ENCODE peak calls at places on chromosome 20, in five cellular contexts. Q, W, K, J and P are unnamed samples.

GRCh38 chr20:1894951-1895673 is at the start of gene SIRPA:
- DNase-seq in Q (peak), J (peak), W (peak), K (peak), P (peak)

GRCh38 chr20:23200914-23201313 is 114.8 kb upstream of the CD93 start:
- DNase-seq in W (no peak), J (no peak), K (peak), Q (peak), P (peak)

GRCh38 chr20:2914160-2914559 is 40.9 kb downstream of the PTPRA start:
- DNase-seq in W (peak), K (peak), J (no peak), Q (peak), P (no peak)

GRCh38 chr20:24632581-24632980 is 163.2 kb downstream of the SYNDIG1 start:
- DNase-seq in J (no peak), Q (no peak), K (no peak), W (no peak), P (no peak)

GRCh38 chr20:13229538-13229937 is 8.5 kb downstream of the ISM1 start:
- DNase-seq in W (no peak), K (no peak), Q (no peak), J (no peak), P (no peak)

GRCh38 chr20:2624190-2624589 is 28.2 kb upstream of the NOP56 start:
- DNase-seq in J (no peak), W (no peak), Q (no peak), K (no peak), P (no peak)

GRCh38 chr20:33250666-33251065 is 14.9 kb downstream of the BPIFA1 start:
- DNase-seq in J (no peak), W (no peak), Q (no peak), K (no peak), P (no peak)

GRCh38 chr20:50543326-50543725 is 33.1 kb downstream of the PTPN1 start:
- DNase-seq in K (peak), Q (no peak), J (no peak), W (no peak), P (no peak)

GRCh38 chr20:49653925-49654324 is 59.8 kb downstream of the B4GALT5 start:
- DNase-seq in K (no peak), J (no peak), Q (no peak), W (no peak), P (no peak)

GRCh38 chr20:38127011-38127621 is 38.0 kb downstream of the TGM2 start:
- DNase-seq in W (peak), J (no peak), Q (peak), K (peak), P (no peak)

GRCh38 chr20:43833511-43834395 is 80.9 kb upstream of the TOX2 start:
- DNase-seq in J (no peak), W (no peak), Q (no peak), K (no peak), P (no peak)

GRCh38 chr20:50561379-50562078 is 51.3 kb downstream of the PTPN1 start:
- DNase-seq in K (peak), Q (peak), J (no peak), W (peak), P (no peak)

GRCh38 chr20:7971536-7972285 is 31.5 kb upstream of the HAO1 start:
- DNase-seq in K (no peak), Q (no peak), W (no peak), J (no peak), P (no peak)

GRCh38 chr20:59571151-59571550 is 33.2 kb upstream of the PHACTR3 start:
- DNase-seq in W (no peak), J (no peak), K (peak), Q (no peak), P (no peak)

GRCh38 chr20:24957326-24957996 is 8.4 kb downstream of the CST7 start:
- DNase-seq in J (no peak), W (no peak), K (no peak), Q (no peak), P (peak)

GRCh38 chr20:60136640-60137411 is 178.6 kb downstream of the CDH26 start:
- DNase-seq in K (no peak), J (no peak), Q (no peak), W (no peak), P (no peak)

GRCh38 chr20:51458751-51459439 is 83.6 kb downstream of the NFATC2 start:
- DNase-seq in K (no peak), Q (no peak), J (no peak), W (no peak), P (no peak)

GRCh38 chr20:35641743-35642142 is 23.0 kb downstream of the CPNE1 start:
- DNase-seq in Q (no peak), J (no peak), W (no peak), K (no peak), P (no peak)

GRCh38 chr20:10671221-10671849 is 2.5 kb downstream of the JAG1 start:
- DNase-seq in K (peak), W (peak), Q (peak), J (no peak), P (no peak)

GRCh38 chr20:4038047-4038459 is 22.7 kb upstream of the RNF24 start:
- DNase-seq in J (no peak), W (no peak), Q (peak), K (peak), P (peak)

GRCh38 chr20:35443003-35443402 is 5.0 kb upstream of the GDF5 start:
- DNase-seq in K (peak), W (no peak), J (no peak), Q (no peak), P (no peak)

GRCh38 chr20:38109657-38110524 is 55.2 kb downstream of the TGM2 start:
- DNase-seq in J (no peak), Q (peak), K (peak), W (peak), P (no peak)

GRCh38 chr20:49508435-49509199 is 26.1 kb upstream of the KCNB1 start:
- DNase-seq in J (peak), W (peak), K (peak), Q (peak), P (peak)

GRCh38 chr20:41428285-41428684 is 61.7 kb upstream of the EMILIN3 start:
- DNase-seq in J (no peak), K (no peak), Q (peak), W (no peak), P (peak)

GRCh38 chr20:59735917-59736316 is 131.6 kb downstream of the PHACTR3 start:
- DNase-seq in W (no peak), J (no peak), Q (no peak), K (no peak), P (no peak)

GRCh38 chr20:10286356-10286755 is 67.7 kb downstream of the SNAP25 start:
- DNase-seq in K (no peak), J (no peak), Q (no peak), W (no peak), P (no peak)

GRCh38 chr20:10965936-10966470 is 292.2 kb upstream of the JAG1 start:
- DNase-seq in J (no peak), W (no peak), K (no peak), Q (no peak), P (no peak)

GRCh38 chr20:22584922-22585785 is 782 bp upstream of the FOXA2 start:
- DNase-seq in K (no peak), Q (no peak), J (no peak), W (no peak), P (no peak)

GRCh38 chr20:37382539-37383120 is 36.7 kb downstream of the SRC start:
- DNase-seq in J (no peak), Q (no peak), W (no peak), K (peak), P (no peak)

GRCh38 chr20:64219202-64219601 is 36.3 kb upstream of the PCMTD2 start:
- DNase-seq in J (no peak), Q (no peak), W (no peak), K (no peak), P (no peak)

GRCh38 chr20:3238616-3239025 is 369 bp downstream of the SLC4A11 start:
- DNase-seq in K (peak), Q (peak), W (no peak), J (peak), P (no peak)

GRCh38 chr20:64161595-64162238 is 2.5 kb upstream of the MYT1 start:
- DNase-seq in K (peak), W (peak), J (peak), Q (peak), P (peak)

GRCh38 chr20:22607695-22608094 is 23.3 kb upstream of the FOXA2 start:
- DNase-seq in K (no peak), W (no peak), Q (no peak), J (no peak), P (no peak)

GRCh38 chr20:38298768-38299288 is 5.1 kb upstream of the BPI start:
- DNase-seq in W (peak), J (no peak), K (peak), Q (peak), P (no peak)

GRCh38 chr20:48538856-48539255 is 288.9 kb downstream of the PREX1 start:
- DNase-seq in J (no peak), K (peak), W (no peak), Q (peak), P (no peak)

GRCh38 chr20:2873747-2874041 is 413 bp downstream of the PTPRA start:
- DNase-seq in W (peak), J (peak), Q (no peak), K (no peak), P (peak)

GRCh38 chr20:25008388-25009217 is 16.1 kb upstream of the APMAP start:
- DNase-seq in Q (no peak), W (no peak), K (no peak), J (no peak), P (no peak)

GRCh38 chr20:48406462-48407235 is 421.1 kb downstream of the PREX1 start:
- DNase-seq in W (no peak), Q (peak), K (no peak), J (no peak), P (no peak)

GRCh38 chr20:830011-830521 is 3.4 kb upstream of the FAM110A start:
- DNase-seq in Q (no peak), J (no peak), K (no peak), W (no peak), P (no peak)
- H2AFZ ChIP-seq in Q (no peak), J (no peak), K (no peak), W (no peak), P (no peak)

GRCh38 chr20:32179934-32180333 is 27.6 kb downstream of the PLAGL2 start:
- DNase-seq in J (no peak), W (no peak), Q (no peak), K (no peak), P (no peak)

GRCh38 chr20:32184953-32185603 is 22.5 kb downstream of the PLAGL2 start:
- DNase-seq in W (no peak), J (no peak), Q (no peak), K (peak), P (no peak)

GRCh38 chr20:32181606-32182005 is 25.9 kb downstream of the PLAGL2 start:
- DNase-seq in W (no peak), J (no peak), K (peak), Q (no peak), P (no peak)

GRCh38 chr20:32183947-32184635 is 23.5 kb downstream of the PLAGL2 start:
- DNase-seq in W (no peak), J (no peak), Q (no peak), K (peak), P (no peak)

GRCh38 chr20:32179515-32179914 is 28.0 kb downstream of the PLAGL2 start:
- DNase-seq in Q (no peak), W (no peak), K (peak), J (no peak), P (no peak)
- H2AFZ ChIP-seq in Q (no peak), W (no peak), K (no peak), J (no peak), P (no peak)

DNA sequence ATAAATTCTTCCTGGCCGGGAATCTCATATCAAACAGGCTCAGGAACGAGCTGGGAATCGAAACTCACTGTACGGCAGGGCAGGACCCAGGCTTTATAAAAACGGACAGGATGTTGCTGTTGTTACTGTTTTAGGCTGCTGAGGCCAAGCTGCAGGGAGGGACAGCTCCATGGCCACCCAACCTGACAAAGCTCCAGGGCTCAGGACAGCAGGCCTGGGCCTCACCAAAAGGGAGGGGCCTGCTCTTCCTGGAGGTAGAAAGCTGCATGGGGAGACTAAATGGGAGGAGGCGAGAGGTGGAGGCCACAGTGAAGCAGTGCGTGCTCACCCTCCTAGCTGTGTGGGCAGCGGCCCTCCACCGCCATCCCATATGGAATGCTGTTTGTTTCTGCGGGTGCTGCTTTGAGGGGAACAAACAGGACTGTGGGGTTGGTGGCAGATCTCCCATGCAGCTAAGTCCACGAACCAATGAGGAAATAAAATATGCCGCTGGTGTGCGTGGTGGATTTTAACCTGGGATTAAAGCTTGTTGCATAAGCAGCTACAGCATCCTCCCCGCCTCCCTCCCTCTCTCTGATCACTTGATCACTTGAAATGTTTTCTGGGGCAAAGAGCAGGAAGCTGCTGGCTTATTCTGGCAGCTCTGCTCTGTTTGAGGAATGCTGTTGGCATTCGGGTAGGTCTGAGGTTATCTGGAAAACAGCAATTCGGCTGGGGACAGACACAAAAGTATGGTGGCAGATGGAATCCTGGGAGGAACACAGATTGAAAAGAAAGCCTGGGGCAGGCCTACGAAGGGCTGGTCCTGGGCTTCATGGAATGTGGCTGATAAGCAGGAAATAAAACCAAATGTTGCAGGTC is 2.4 kb upstream of the ZMYND8 start:
- DNase-seq in W (peak), J (no peak), K (no peak), Q (peak), P (no peak)
- H2AFZ ChIP-seq in W (no peak), J (peak), K (peak), Q (peak), P (peak)

GRCh38 chr20:58542411-58543095 is 27.4 kb upstream of the APCDD1L start:
- DNase-seq in Q (peak), K (no peak), W (no peak), J (no peak), P (no peak)
- H2AFZ ChIP-seq in Q (no peak), K (no peak), W (no peak), J (no peak), P (no peak)

DNA sequence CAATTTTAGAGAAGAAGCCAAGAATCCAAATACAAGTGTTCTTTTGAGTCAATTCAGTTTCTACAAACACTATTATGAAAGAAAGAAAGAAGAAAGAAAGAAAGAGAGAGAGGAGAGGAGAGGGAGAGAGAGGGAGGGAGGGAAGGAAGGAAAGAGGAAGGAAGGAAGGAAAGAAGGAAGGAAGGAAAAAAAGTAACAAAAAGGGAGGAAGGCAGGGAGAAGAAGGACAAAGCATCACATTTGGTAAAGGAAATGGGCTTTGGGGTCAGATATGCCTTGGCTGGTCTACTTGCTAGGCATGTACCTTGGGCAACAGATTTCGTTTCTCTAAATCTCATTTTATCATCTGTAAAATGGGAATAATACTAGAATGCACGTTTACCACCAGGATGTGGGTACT is 49.4 kb upstream of the BCAS1 start:
- DNase-seq in W (no peak), Q (no peak), J (no peak), K (peak), P (no peak)
- H2AFZ ChIP-seq in W (no peak), Q (no peak), J (no peak), K (no peak), P (no peak)

DNA sequence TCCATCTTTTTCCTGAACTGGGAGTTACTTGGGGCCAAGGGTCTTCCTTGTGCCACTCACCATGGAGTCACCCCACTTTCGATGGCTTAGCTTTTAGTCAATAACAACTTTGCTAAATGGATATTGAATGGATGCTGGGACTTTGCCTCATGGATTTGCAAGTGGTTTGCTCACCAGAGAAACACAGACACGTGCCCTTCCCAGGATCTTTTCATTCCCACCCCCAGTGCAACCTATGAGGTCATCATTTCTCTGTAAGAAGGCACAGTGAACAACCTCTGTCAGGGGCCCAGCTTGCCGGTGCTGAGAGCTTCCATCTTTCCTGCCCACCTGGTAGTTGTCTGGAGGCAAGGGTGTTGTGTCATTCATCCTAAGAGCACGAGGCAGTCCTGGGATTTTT is 256.8 kb upstream of the PMEPA1 start:
- DNase-seq in W (no peak), K (no peak), Q (no peak), J (no peak), P (no peak)
- H2AFZ ChIP-seq in W (no peak), K (no peak), Q (no peak), J (no peak), P (no peak)

GRCh38 chr20:45044084-45044573 is 56.8 kb downstream of the KCNS1 start:
- DNase-seq in J (peak), Q (peak), K (peak), W (peak), P (peak)
- H2AFZ ChIP-seq in J (no peak), Q (no peak), K (no peak), W (no peak), P (no peak)

DNA sequence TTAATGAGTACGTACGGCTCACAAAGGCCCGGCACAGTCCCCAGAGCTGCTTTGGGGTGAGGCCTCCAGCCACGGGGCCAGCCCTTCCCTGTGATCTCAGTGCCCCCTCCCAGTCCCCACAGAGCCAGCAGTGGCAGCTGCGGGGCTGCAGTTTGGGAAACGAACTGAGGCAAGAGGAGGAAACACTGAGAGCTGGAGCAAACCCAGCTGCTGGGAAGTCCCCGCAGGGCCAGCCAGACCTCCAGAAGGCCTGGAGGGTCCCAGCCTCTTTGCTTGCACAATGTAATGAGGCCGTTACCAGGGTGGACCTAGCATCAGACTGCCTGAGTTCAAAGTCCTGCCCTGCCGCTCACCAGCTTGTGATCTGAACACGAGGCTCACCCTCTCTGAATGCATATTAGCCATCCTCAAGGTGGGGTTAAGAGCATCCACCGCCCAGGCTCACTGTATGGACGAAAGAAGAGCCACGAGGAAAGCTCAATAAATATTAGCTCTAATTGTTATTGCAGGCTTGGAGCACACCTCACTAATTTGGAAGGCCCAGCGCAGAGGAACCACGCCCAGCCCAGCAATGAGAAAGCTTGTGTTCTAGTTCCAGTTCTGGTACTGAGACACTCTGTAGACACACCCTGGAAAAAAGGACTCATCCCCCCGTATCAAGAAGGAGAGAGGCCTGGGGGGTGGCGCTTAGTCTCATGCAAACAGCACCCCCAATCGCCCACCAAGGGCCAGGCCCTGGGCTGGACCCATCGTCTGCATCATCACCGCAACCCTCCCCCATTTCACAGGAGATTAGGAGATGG is 157.1 kb downstream of the BMP7 start:
- DNase-seq in W (no peak), J (no peak), Q (no peak), K (no peak), P (no peak)
- H2AFZ ChIP-seq in W (no peak), J (peak), Q (no peak), K (no peak), P (no peak)

GRCh38 chr20:62466071-62466760 is 9.6 kb downstream of the GATA5 start:
- DNase-seq in J (no peak), Q (no peak), K (no peak), W (no peak), P (no peak)
- H2AFZ ChIP-seq in J (no peak), Q (no peak), K (no peak), W (no peak), P (no peak)

GRCh38 chr20:5361176-5361575 is 44.4 kb upstream of the PROKR2 start:
- DNase-seq in Q (no peak), W (no peak), J (no peak), K (no peak), P (no peak)
- H2AFZ ChIP-seq in Q (no peak), W (no peak), J (no peak), K (no peak), P (no peak)